ENCODE peak calls at places on chromosomes 1 and 21, in four cellular contexts. I is midbrain; F is activated T-helper 2 cell treated with anti-CD3 and anti-CD28 coated beads, Interferon-gamma antibody, Interleukin-2, Interleukin-4, amounts not matched to agents 10 μg/mL and 5 μg/mL and 100 μg/mL, durations not matched to agents 14 hours and 24 hours and 36 hours; O is activated T-cell treated with anti-CD3 and anti-CD28 coated beads for 1 hour. X is an unnamed sample.

GRCh38 chr1:38667626-38668025 is 191.9 kb downstream of the RRAGC start:
- DNase-seq in I (no peak), F (no peak), O (no peak), X (no peak)

GRCh38 chr1:119743776-119744597 is 24.7 kb downstream of the HMGCS2 start:
- DNase-seq in I (peak), F (peak), O (peak), X (peak)

GRCh38 chr1:27342778-27343638 is 1.2 kb downstream of the SYTL1 start:
- DNase-seq in I (no peak), F (peak), O (peak), X (peak)

GRCh38 chr1:205192287-205192686 is 19.2 kb downstream of the DSTYK start:
- DNase-seq in I (no peak), F (no peak), O (no peak), X (no peak)

GRCh38 chr1:17935230-17935629 is 172.4 kb upstream of the IGSF21 start:
- DNase-seq in I (no peak), F (no peak), O (no peak), X (no peak)

GRCh38 chr21:41956926-41957729 is 3.3 kb upstream of the C2CD2 start:
- DNase-seq in I (no peak), F (no peak), O (no peak), X (no peak)

GRCh38 chr1:2133879-2134215 is 60.7 kb downstream of the FAAP20 start:
- DNase-seq in I (no peak), F (no peak), O (no peak), X (no peak)

GRCh38 chr1:204826970-204827369 is 43.7 kb upstream of the NFASC start:
- DNase-seq in I (no peak), F (no peak), O (no peak), X (no peak)

GRCh38 chr1:56508523-56508983 is 70.8 kb downstream of the PLPP3 start:
- DNase-seq in I (no peak), F (no peak), O (no peak), X (no peak)

GRCh38 chr1:14661220-14661619 is 62.7 kb downstream of the KAZN start:
- DNase-seq in I (no peak), F (no peak), O (no peak), X (no peak)

GRCh38 chr1:2312196-2312588 is 79.2 kb downstream of the MORN1 start:
- DNase-seq in I (no peak), F (no peak), O (no peak), X (no peak)

GRCh38 chr1:220810963-220811362 is 24.2 kb downstream of the MTARC1 start:
- DNase-seq in I (no peak), F (no peak), O (no peak), X (no peak)

GRCh38 chr1:160642281-160642644 is 4.6 kb downstream of the SLAMF1 start:
- DNase-seq in I (no peak), F (no peak), O (no peak), X (no peak)

GRCh38 chr1:40305871-40306270 is 11.2 kb downstream of the COL9A2 start:
- DNase-seq in I (no peak), F (no peak), O (no peak), X (no peak)

GRCh38 chr21:33007747-33008146 is 18.0 kb upstream of the OLIG2 start:
- DNase-seq in I (no peak), F (no peak), O (no peak), X (no peak)

GRCh38 chr1:178494569-178494971 is 2.2 kb downstream of the CLEC20A start:
- DNase-seq in I (no peak), F (no peak), O (no peak), X (no peak)

GRCh38 chr1:219442575-219442974 is 170.3 kb downstream of the ZC3H11B start:
- DNase-seq in I (no peak), F (no peak), O (no peak), X (no peak)

GRCh38 chr1:109969907-109970306 is 14.7 kb upstream of the AHCYL1 start:
- DNase-seq in I (no peak), F (no peak), O (no peak), X (no peak)

GRCh38 chr1:208654241-208654640 is 410.1 kb upstream of the PLXNA2 start:
- DNase-seq in I (no peak), F (no peak), O (no peak), X (no peak)

GRCh38 chr21:33836408-33836807 is 79.2 kb downstream of the ATP5PO start:
- DNase-seq in I (no peak), F (no peak), O (no peak), X (no peak)

GRCh38 chr1:233636503-233636877 is 22.6 kb downstream of the KCNK1 start:
- DNase-seq in I (no peak), F (no peak), O (no peak), X (no peak)

GRCh38 chr1:117602862-117603261 is 3.0 kb upstream of the TENT5C start:
- DNase-seq in I (no peak), F (no peak), O (no peak), X (no peak)

GRCh38 chr1:90579212-90579802 is 137.8 kb downstream of the BARHL2 start:
- DNase-seq in I (peak), F (no peak), O (no peak), X (peak)

GRCh38 chr1:110875216-110875731 is 2.3 kb downstream of the CD53 start:
- DNase-seq in I (no peak), F (peak), O (no peak), X (peak)

GRCh38 chr1:75394386-75395139 is 216.4 kb downstream of the SLC44A5 start:
- DNase-seq in I (no peak), F (no peak), O (no peak), X (no peak)

GRCh38 chr1:228936881-228937280 is 201.6 kb downstream of the RHOU start:
- DNase-seq in I (no peak), F (no peak), O (no peak), X (no peak)

X was measured in GM06990.